ENCODE peak calls at places on chromosomes 16 and 17, in four cellular contexts. M, B, F and G are unnamed samples.

GRCh38 chr16:13110124-13110796 is 208.9 kb downstream of the SHISA9 start:
- DNase-seq in M (no peak), B (no peak), F (no peak), G (no peak)

GRCh38 chr16:12087901-12088364 is 111.4 kb downstream of the SNX29 start:
- DNase-seq in M (no peak), B (no peak), F (no peak), G (no peak)

GRCh38 chr16:86723699-86724098 is 145.3 kb downstream of the FOXL1 start:
- DNase-seq in M (no peak), B (no peak), F (no peak), G (no peak)

GRCh38 chr17:44005865-44006580 is 1.6 kb downstream of the NAGS start:
- DNase-seq in M (no peak), B (no peak), F (no peak), G (peak; percentile 48)

GRCh38 chr17:37671813-37672544 is 28.7 kb upstream of the DDX52 start:
- DNase-seq in M (no peak), B (no peak), F (no peak), G (no peak)

GRCh38 chr17:39601010-39601597 is 6.6 kb downstream of the NEUROD2 start:
- DNase-seq in M (no peak), B (no peak), F (no peak), G (no peak)

GRCh38 chr17:59954856-59955255 is 9.7 kb downstream of the RNFT1 start:
- DNase-seq in M (no peak), B (no peak), F (no peak), G (no peak)

GRCh38 chr17:58985265-58985810 is 121.3 kb downstream of the TRIM37 start:
- DNase-seq in M (peak; percentile 46), B (peak; percentile 31), F (no peak), G (no peak)

GRCh38 chr16:73197598-73197997 is 149.7 kb upstream of the ZFHX3 start:
- DNase-seq in M (no peak), B (no peak), F (no peak), G (no peak)

GRCh38 chr16:700684-701584 is 4.7 kb downstream of the FBXL16 start:
- DNase-seq in M (no peak), B (peak; percentile 77), F (no peak), G (no peak)

GRCh38 chr17:4005296-4006164 is 41.3 kb upstream of the ATP2A3 start:
- DNase-seq in M (no peak), B (no peak), F (no peak), G (no peak)

GRCh38 chr17:39143552-39144093 is 7.8 kb downstream of the PLXDC1 start:
- DNase-seq in M (no peak), B (no peak), F (no peak), G (no peak)

GRCh38 chr17:38925263-38925995 is at the start of gene LASP1NB:
- DNase-seq in M (no peak), B (no peak), F (no peak), G (no peak)

GRCh38 chr17:82343560-82343959 is 10.0 kb upstream of the SECTM1 start:
- DNase-seq in M (no peak), B (no peak), F (no peak), G (no peak)

GRCh38 chr17:52157161-52157560 is 1.4 kb downstream of the CA10 start:
- DNase-seq in M (no peak), B (no peak), F (no peak), G (no peak)

GRCh38 chr17:27407916-27408846 is 48.1 kb upstream of the KSR1 start:
- DNase-seq in M (no peak), B (no peak), F (no peak), G (no peak)

GRCh38 chr17:45782889-45783592 is 1.1 kb upstream of the CRHR1 start:
- DNase-seq in M (no peak), B (peak; percentile 80), F (no peak), G (peak; percentile 49)

GRCh38 chr17:45640141-45640850 is 143.8 kb upstream of the CRHR1 start:
- DNase-seq in M (peak; percentile 40), B (peak; percentile 82), F (peak; percentile 34), G (peak; percentile 48)

GRCh38 chr17:5832886-5833285 is 237.3 kb upstream of the WSCD1 start:
- DNase-seq in M (no peak), B (no peak), F (no peak), G (no peak)

GRCh38 chr17:37135581-37135980 is 186.8 kb downstream of the AATF start:
- DNase-seq in M (no peak), B (no peak), F (no peak), G (no peak)

GRCh38 chr17:10618202-10618635 is 38.9 kb downstream of the MYH3 start:
- DNase-seq in M (peak; percentile 8), B (peak; percentile 52), F (no peak), G (peak; percentile 80)

GRCh38 chr17:2947588-2947950 is 115.8 kb downstream of the OR1D5 start:
- DNase-seq in M (no peak), B (no peak), F (no peak), G (no peak)

GRCh38 chr17:40963838-40964237 is 2.9 kb downstream of the KRT39 start:
- DNase-seq in M (no peak), B (peak; percentile 42), F (no peak), G (peak; percentile 7)

GRCh38 chr17:48586355-48586924 is 3.6 kb downstream of the HOXB3 start:
- DNase-seq in M (no peak), B (no peak), F (no peak), G (no peak)

GRCh38 chr16:23570992-23571632 is 13.6 kb downstream of the UBFD1 start:
- DNase-seq in M (no peak), B (no peak), F (no peak), G (peak; percentile 22)
- TF ChIP-seq SPI1 in M (peak; percentile 80), B (no peak), F (peak; percentile 63), G (peak; percentile 74)

GRCh38 chr16:75550211-75550662 is 5.8 kb downstream of the TMEM231 start:
- DNase-seq in M (peak; percentile 67), B (no peak), F (peak; percentile 69), G (no peak)
- TF ChIP-seq POLR2AphosphoS5 in M (no peak), B (no peak), F (no peak), G (no peak)

DNA sequence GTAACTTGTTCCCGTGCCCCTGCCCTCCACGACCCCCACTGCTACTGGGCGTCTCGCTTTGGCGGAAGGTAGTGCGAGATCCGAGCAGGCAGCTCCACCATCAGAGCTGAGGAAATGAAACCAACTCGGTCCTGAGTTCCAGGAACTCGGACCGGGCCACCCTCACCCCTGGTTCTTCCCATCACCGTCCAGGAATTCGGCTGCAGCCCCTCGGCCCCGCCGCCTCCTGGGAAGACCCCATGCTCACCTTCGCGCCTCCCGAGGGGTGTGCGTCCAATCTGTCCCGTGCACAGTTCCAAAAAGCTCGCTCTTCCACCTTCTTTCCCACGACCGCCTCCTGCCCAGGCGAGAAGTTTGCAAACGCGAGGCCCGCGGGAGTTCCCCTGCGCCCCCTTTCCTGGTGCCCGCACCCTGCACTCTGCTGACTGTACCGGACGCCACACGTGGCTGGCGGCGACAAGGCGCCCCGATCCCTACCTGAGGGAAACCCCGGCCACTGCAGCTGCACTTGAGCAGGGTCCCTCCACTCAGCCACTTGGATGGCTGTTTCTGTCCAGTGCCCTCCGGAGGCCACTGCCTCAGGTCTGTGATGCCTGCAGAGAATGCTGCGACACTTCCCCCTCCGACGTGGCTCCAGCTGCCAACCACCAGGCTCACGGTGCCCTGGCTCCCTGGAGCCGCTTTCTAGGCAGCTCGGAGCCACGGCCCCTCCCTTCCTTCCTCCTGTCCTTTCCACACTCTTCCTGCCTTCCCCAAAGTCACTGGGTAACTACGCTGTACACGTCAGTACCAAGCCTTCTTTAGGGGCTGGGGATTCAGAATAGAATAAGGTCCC is at the start of gene MLKL:
- DNase-seq in M (peak; percentile 86), B (peak; percentile 43), F (peak; percentile 11), G (no peak)
- TF ChIP-seq SPI1 in M (no peak), B (no peak), F (peak; percentile 77), G (peak; percentile 72)

GRCh38 chr17:50397919-50398285 is 579 bp upstream of the LRRC59 start:
- DNase-seq in M (no peak), B (peak; percentile 40), F (no peak), G (no peak)

GRCh38 chr17:50394711-50395110 is 2.6 kb downstream of the LRRC59 start:
- DNase-seq in M (no peak), B (no peak), F (no peak), G (no peak)

GRCh38 chr17:50396261-50397110 is 837 bp downstream of the LRRC59 start:
- DNase-seq in M (no peak), B (peak; percentile 55), F (no peak), G (no peak)

GRCh38 chr17:50393700-50394099 is 3.6 kb downstream of the LRRC59 start:
- DNase-seq in M (no peak), B (no peak), F (no peak), G (no peak)

GRCh38 chr17:50397111-50397918 is at the start of gene LRRC59:
- DNase-seq in M (peak; percentile 83), B (peak; percentile 90), F (peak; percentile 55), G (peak; percentile 93)
- TF ChIP-seq POLR2AphosphoS5 in M (peak; percentile 96), B (peak; percentile 83), F (peak; percentile 92), G (peak; percentile 96)

DNA sequence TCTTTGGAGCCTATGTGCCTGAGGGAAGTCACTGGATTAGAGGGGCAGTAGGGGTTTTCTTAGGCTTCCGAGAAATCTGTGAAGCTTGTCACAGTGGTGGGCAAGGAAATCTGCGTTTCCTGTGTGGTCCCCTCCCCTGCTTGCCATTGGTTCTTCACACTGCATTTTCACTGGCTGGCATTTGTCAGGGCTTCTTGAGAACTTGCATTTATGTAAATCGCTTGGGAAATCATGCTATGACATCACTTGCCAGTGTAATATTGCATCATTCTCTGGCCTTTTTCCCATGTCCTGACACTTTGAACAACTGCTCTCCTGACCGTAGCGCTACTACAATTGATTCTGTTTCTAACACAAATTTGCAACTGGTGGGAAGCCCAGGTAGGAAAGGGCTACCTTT is 1.8 kb downstream of the CACNG3 start:
- DNase-seq in M (no peak), B (no peak), F (no peak), G (no peak)
- TF ChIP-seq SPI1 in M (no peak), B (no peak), F (no peak), G (no peak)

GRCh38 chr17:66956941-66957340 is 7.6 kb upstream of the CACNG4 start:
- DNase-seq in M (no peak), B (no peak), F (no peak), G (no peak)
- TF ChIP-seq POLR2AphosphoS5 in M (no peak), B (no peak), F (no peak), G (no peak)

GRCh38 chr17:72691601-72692000 is 400.9 kb downstream of the SLC39A11 start:
- DNase-seq in M (no peak), B (no peak), F (no peak), G (no peak)
- TF ChIP-seq SPI1 in M (no peak), B (no peak), F (no peak), G (no peak)

DNA sequence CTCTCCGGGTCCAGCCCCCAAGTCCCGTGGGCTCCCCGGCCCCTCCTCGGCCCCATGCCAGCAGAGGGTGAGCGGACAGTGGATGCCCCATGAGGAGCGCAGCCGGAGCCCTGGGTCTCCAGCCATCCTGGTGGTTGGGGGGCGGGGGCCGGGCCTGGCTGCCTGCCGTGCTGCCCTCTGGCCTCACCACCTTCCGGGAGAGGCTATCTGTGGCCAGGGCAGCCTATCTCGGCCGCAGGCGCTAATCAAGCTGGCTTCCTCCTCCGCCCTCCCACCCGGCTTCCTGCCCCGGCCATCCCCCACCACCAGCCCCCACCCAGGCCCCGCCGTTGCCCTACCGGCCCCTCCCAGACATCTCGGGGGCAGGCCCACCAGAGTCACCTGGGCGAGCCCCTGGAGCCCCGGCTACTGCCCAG is 46.8 kb downstream of the ZFPM1 start:
- DNase-seq in M (no peak), B (peak; percentile 81), F (no peak), G (no peak)
- TF ChIP-seq POLR2AphosphoS5 in M (no peak), B (no peak), F (no peak), G (no peak)

GRCh38 chr16:79810449-79811189 is 210.1 kb upstream of the MAF start:
- DNase-seq in M (no peak), B (no peak), F (no peak), G (no peak)
- TF ChIP-seq SPI1 in M (no peak), B (no peak), F (no peak), G (no peak)